ENCODE peak calls at places on chromosomes 4 and X, in six cellular contexts. F is heart left ventricle, K is cardiac fibroblast, M is fibroblast of villous mesenchyme, W is OCI-LY7, G is suprapubic skin. J is an unnamed sample.

GRCh38 chrX:80223922-80224579 is 196.2 kb upstream of the TENT5D start:
- DNase-seq in M (no peak), W (no peak), K (peak; percentile 2), G (no peak), F (no peak), J (no peak)

GRCh38 chr4:48490680-48491513 is 845 bp downstream of the ZAR1 start:
- DNase-seq in K (no peak), F (no peak), G (no peak), M (no peak), W (no peak), J (no peak)

GRCh38 chr4:167614866-167615265 is 380.6 kb upstream of the SPOCK3 start:
- DNase-seq in F (no peak), M (no peak), W (no peak), G (no peak), K (no peak), J (peak; percentile 44)

GRCh38 chr4:53645108-53645507 is 53.8 kb upstream of the LNX1 start:
- DNase-seq in K (no peak), F (no peak), G (no peak), M (no peak), W (no peak), J (no peak)

GRCh38 chr4:54228064-54228527 is 997 bp upstream of the PDGFRA start:
- DNase-seq in K (peak; percentile 94), F (peak; percentile 77), M (peak; percentile 85), W (no peak), G (peak; percentile 90), J (peak; percentile 82)

GRCh38 chr4:147633643-147634042 is 16.4 kb downstream of the TMEM184C start:
- DNase-seq in K (no peak), M (no peak), W (no peak), G (no peak), F (no peak), J (no peak)

GRCh38 chr4:128060130-128060619 is 937 bp upstream of the LARP1B start:
- DNase-seq in M (peak; percentile 24), W (no peak), G (no peak), K (peak; percentile 12), F (no peak), J (no peak)

GRCh38 chr4:102736636-102737549 is 23.9 kb downstream of the MANBA start:
- DNase-seq in F (no peak), M (no peak), W (no peak), K (no peak), G (no peak), J (peak; percentile 48)

GRCh38 chrX:40007746-40008705 is 89.7 kb downstream of the BCOR start:
- DNase-seq in K (no peak), M (peak; percentile 12), W (no peak), F (no peak), G (no peak), J (no peak)

GRCh38 chr4:149961876-149962597 is 116.2 kb upstream of the DCLK2 start:
- DNase-seq in W (no peak), M (peak; percentile 59), F (no peak), K (peak; percentile 61), G (no peak), J (peak; percentile 66)

GRCh38 chrX:35699642-35700041 is 98.5 kb upstream of the MAGEB16 start:
- DNase-seq in F (no peak), K (no peak), M (no peak), G (no peak), W (no peak), J (no peak)

GRCh38 chr4:55347610-55348228 is 1.7 kb downstream of the SRD5A3 start:
- DNase-seq in G (no peak), M (no peak), K (no peak), W (peak; percentile 25), F (no peak), J (no peak)

GRCh38 chr4:125140966-125141495 is 173.7 kb upstream of the FAT4 start:
- DNase-seq in K (peak; percentile 36), W (no peak), M (peak; percentile 45), G (no peak), F (no peak), J (peak; percentile 26)
- TF ChIP-seq CTCF in K (no peak), W (no peak), M (no peak), G (no peak), F (no peak), J (no peak)

GRCh38 chrX:9845574-9845948 is 59.3 kb downstream of the SHROOM2 start:
- DNase-seq in G (no peak), K (peak; percentile 54), W (no peak), F (no peak), M (peak; percentile 82), J (no peak)

GRCh38 chrX:9851890-9852289 is 65.7 kb downstream of the SHROOM2 start:
- DNase-seq in G (no peak), W (no peak), K (no peak), F (no peak), M (no peak), J (no peak)

GRCh38 chrX:9846631-9847030 is 60.4 kb downstream of the SHROOM2 start:
- DNase-seq in K (no peak), W (no peak), G (no peak), F (no peak), M (peak; percentile 49), J (no peak)

GRCh38 chrX:9847071-9847470 is 60.8 kb downstream of the SHROOM2 start:
- DNase-seq in F (no peak), W (no peak), M (peak; percentile 79), G (no peak), K (no peak), J (peak; percentile 57)

DNA sequence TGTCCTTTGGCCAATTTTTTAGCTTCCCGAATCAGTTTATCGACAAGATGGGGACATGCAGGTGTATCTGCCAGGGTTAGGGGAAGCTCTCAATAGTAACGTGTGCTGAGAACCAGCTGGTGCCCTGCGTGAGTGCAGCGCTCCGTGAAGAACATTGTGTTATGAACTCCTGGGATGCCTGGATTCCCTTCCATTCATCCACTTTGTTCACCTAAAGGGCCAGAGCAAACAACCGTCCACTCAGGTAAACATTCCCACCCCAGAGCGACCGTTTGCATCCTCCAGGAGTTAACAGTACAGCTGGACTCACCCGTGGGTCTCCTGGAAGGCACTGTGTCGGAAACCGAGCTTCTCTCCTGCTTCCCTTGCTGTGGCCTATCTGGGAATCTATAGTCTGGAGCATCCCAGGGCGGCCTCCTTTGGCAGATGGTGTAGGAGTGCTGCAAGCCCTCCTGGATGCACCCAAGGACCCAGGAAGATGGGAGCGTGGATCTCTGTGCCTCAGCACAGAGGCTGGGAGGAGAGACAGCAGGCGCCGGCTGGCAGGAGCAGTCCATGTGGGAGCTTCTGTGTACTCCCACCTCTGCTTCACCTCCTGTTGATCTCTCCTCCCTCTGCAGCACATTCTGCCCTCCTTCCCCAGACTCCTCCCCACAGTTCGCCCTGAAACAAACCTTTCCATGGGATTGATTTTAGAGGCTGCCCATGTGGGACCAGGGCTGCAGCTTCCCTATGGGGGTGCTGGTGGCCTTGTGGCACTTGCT is 62.7 kb downstream of the SHROOM2 start:
- DNase-seq in M (no peak), G (no peak), F (no peak), W (no peak), K (no peak), J (no peak)
- H3K4me3 ChIP-seq in M (no peak overlapping the region), G (no peak overlapping the region), F (no peak overlapping the region), W (no peak overlapping the region), K (no peak overlapping the region), J (no peak overlapping the region)

GRCh38 chr4:1285790-1286553 is 3.7 kb upstream of the MAEA start:
- DNase-seq in W (peak; percentile 69), F (no peak), K (peak; percentile 10), M (no peak), G (no peak), J (no peak)
- TF ChIP-seq CTCF in W (peak; percentile 66), F (no peak), K (no peak), M (peak; percentile 10), G (no peak), J (no peak)

GRCh38 chr4:74096265-74096980 is 2.6 kb downstream of the CXCL2 start:
- DNase-seq in M (peak; percentile 39), K (peak; percentile 89), F (no peak), G (no peak), W (no peak), J (no peak)

GRCh38 chr4:74097161-74097560 is 1.8 kb downstream of the CXCL2 start:
- DNase-seq in F (no peak), K (peak; percentile 56), M (no peak), W (no peak), G (no peak), J (no peak)

GRCh38 chr4:74095886-74096264 is 3.1 kb downstream of the CXCL2 start:
- DNase-seq in K (no peak), G (no peak), M (no peak), F (no peak), W (no peak), J (no peak)

GRCh38 chr4:74098628-74098995 is 383 bp downstream of the CXCL2 start:
- DNase-seq in K (peak; percentile 65), F (peak; percentile 38), W (no peak), M (no peak), G (no peak), J (no peak)

GRCh38 chr4:74097631-74098550 is 1.1 kb downstream of the CXCL2 start:
- DNase-seq in G (no peak), K (peak; percentile 82), W (no peak), M (no peak), F (no peak), J (no peak)
- H3K4me3 ChIP-seq in G (peak overlapping the region; percentile 64), K (peak overlapping the region; percentile 70), W (no peak overlapping the region), M (peak overlapping the region; percentile 75), F (peak overlapping the region; percentile 66), J (peak overlapping the region; percentile 54)

GRCh38 chr4:143178923-143179322 is 5.8 kb upstream of the USP38 start:
- DNase-seq in F (no peak), K (no peak), M (no peak), G (no peak), W (no peak), J (no peak)
- TF ChIP-seq CTCF in F (no peak), K (no peak), M (no peak), G (no peak), W (no peak), J (no peak)

GRCh38 chrX:23784487-23785301 is 1.7 kb downstream of the SAT1 start:
- DNase-seq in G (no peak), M (peak; percentile 86), K (peak; percentile 82), W (peak; percentile 63), F (no peak), J (peak; percentile 69)

GRCh38 chrX:23783569-23784486 is 855 bp downstream of the SAT1 start:
- DNase-seq in G (no peak), F (no peak), W (peak; percentile 20), M (no peak), K (peak; percentile 37), J (peak; percentile 16)

GRCh38 chrX:23782863-23783568 is at the start of gene SAT1:
- DNase-seq in G (peak; percentile 98), F (peak; percentile 97), K (peak; percentile 97), W (peak; percentile 95), M (peak; percentile 96), J (peak; percentile 95)

GRCh38 chrX:23785564-23785963 is 2.6 kb downstream of the SAT1 start:
- DNase-seq in M (no peak), G (no peak), K (peak; percentile 43), F (no peak), W (no peak), J (no peak)

DNA sequence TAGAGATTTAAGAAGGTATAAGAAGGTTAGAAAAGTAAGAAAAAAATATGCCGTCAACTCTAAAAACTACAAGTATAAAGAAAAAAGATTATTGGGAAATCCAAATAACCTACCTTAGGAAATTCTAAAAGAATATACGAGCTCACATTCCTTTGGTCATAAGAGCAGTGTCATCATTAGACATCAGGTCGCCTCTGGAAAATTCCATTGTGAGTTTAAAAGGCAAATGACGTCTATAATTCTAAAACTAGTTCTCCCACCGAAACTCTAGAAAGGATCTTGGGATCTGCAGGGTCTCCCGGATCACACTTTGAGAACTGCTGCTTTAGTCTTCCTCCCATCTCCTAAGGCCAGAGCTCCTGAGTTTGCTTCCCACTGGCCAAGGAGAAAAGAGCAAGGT is 518 bp upstream of the SAT1 start:
- DNase-seq in G (no peak), F (no peak), K (no peak), M (no peak), W (no peak), J (no peak)
- H3K4me3 ChIP-seq in G (peak overlapping the region; percentile 64), F (peak overlapping the region; percentile 82), K (peak overlapping the region; percentile 37), M (no peak overlapping the region), W (peak overlapping the region; percentile 89), J (peak overlapping the region; percentile 13)

GRCh38 chrX:34426334-34426733 is 230.8 kb downstream of the TMEM47 start:
- DNase-seq in F (no peak), G (no peak), K (peak; percentile 12), M (no peak), W (no peak), J (no peak)
- TF ChIP-seq CTCF in F (no peak), G (no peak), K (peak; percentile 17), M (no peak), W (no peak), J (no peak)